ENCODE peak calls at places on chromosome 9, in six cellular contexts. T is HCT116, N is GM23338, B is HepG2, L is K562, J is SK-N-SH. Z is an unnamed sample.

GRCh38 chr9:95175523-95175922 is 142.0 kb downstream of the FANCC start:
- DNase-seq in B (no peak), T (no peak), N (no peak), J (no peak), L (no peak), Z (no peak)

GRCh38 chr9:91177661-91178280 is 183.9 kb downstream of the AUH start:
- DNase-seq in L (no peak), J (no peak), T (no peak), B (no peak), N (no peak), Z (no peak)

GRCh38 chr9:126773004-126773607 is 31.7 kb upstream of the ZBTB43 start:
- DNase-seq in N (peak), J (peak), B (peak), T (no peak), L (peak), Z (no peak)

GRCh38 chr9:112218908-112219307 is 43.8 kb upstream of the SUSD1 start:
- DNase-seq in J (no peak), T (no peak), B (no peak), N (no peak), L (no peak), Z (no peak)

GRCh38 chr9:71929223-71929622 is 17.8 kb downstream of the C9orf85 start:
- DNase-seq in J (no peak), N (no peak), T (no peak), B (no peak), L (no peak), Z (no peak)

GRCh38 chr9:137592767-137593166 is 2.5 kb upstream of the ZMYND19 start:
- DNase-seq in T (no peak), J (no peak), N (no peak), L (no peak), B (no peak), Z (no peak)

GRCh38 chr9:96279927-96280326 is 22.0 kb downstream of the HSD17B3 start:
- DNase-seq in N (peak), L (no peak), T (no peak), J (no peak), B (no peak), Z (no peak)

GRCh38 chr9:138033950-138034349 is 156.4 kb downstream of the CACNA1B start:
- DNase-seq in B (no peak), N (no peak), L (no peak), J (no peak), T (no peak), Z (no peak)

GRCh38 chr9:93184439-93185221 is 691 bp downstream of the WNK2 start:
- DNase-seq in B (no peak), L (no peak), T (no peak), J (peak), N (peak), Z (no peak)

GRCh38 chr9:16689352-16689938 is 181.0 kb downstream of the BNC2 start:
- DNase-seq in J (no peak), T (no peak), B (no peak), L (no peak), N (no peak), Z (no peak)

GRCh38 chr9:127133739-127134167 is 11.3 kb upstream of the ANGPTL2 start:
- DNase-seq in L (no peak), N (peak), T (no peak), J (no peak), B (no peak), Z (no peak)

GRCh38 chr9:35845824-35846771 is 17.1 kb downstream of the TMEM8B start:
- DNase-seq in L (peak), N (peak), B (no peak), J (no peak), T (no peak), Z (no peak)

GRCh38 chr9:108800632-108801099 is 55.1 kb downstream of the ACTL7B start:
- DNase-seq in N (no peak), J (no peak), L (no peak), T (no peak), B (no peak), Z (no peak)

GRCh38 chr9:138051586-138052321 is 174.2 kb downstream of the CACNA1B start:
- DNase-seq in L (no peak), T (no peak), N (no peak), J (peak), B (no peak), Z (no peak)

GRCh38 chr9:21853414-21853813 is 51.0 kb downstream of the MTAP start:
- DNase-seq in B (peak), J (no peak), T (no peak), L (no peak), N (no peak), Z (no peak)

GRCh38 chr9:21852751-21853150 is 50.3 kb downstream of the MTAP start:
- DNase-seq in L (no peak), T (no peak), J (no peak), N (no peak), B (no peak), Z (no peak)

GRCh38 chr9:21856301-21857094 is 54.1 kb downstream of the MTAP start:
- DNase-seq in L (no peak), N (no peak), B (peak), J (no peak), T (no peak), Z (no peak)

GRCh38 chr9:21854119-21854518 is 51.7 kb downstream of the MTAP start:
- DNase-seq in N (no peak), T (no peak), L (no peak), J (no peak), B (no peak), Z (no peak)

DNA sequence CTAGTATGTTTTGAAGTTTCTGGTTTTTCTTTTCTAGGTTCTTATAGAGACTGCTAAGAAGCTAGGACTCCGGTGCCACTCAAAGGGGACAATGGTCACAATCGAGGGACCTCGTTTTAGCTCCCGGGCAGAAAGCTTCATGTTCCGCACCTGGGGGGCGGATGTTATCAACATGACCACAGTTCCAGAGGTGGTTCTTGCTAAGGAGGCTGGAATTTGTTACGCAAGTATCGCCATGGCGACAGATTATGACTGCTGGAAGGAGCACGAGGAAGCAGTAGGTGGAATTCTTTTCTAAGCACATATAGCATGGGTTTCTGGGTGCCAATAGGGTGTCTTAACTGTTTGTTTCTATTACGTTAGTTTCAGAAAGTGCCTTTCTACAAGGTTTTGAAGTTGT is 52.2 kb downstream of the MTAP start:
- DNase-seq in B (peak), N (no peak), L (no peak), T (no peak), J (no peak), Z (no peak)
- TF ChIP-seq POLR2AphosphoS5 in B (no peak), N (no peak), L (no peak), T (no peak), J (no peak), Z (no peak)

GRCh38 chr9:83062011-83062652 is 810 bp downstream of the RASEF start:
- DNase-seq in J (peak), B (no peak), T (no peak), N (peak), L (no peak), Z (no peak)
- H3K4me3 ChIP-seq in J (peak), B (no peak), T (no peak), N (peak), L (no peak), Z (peak)

DNA sequence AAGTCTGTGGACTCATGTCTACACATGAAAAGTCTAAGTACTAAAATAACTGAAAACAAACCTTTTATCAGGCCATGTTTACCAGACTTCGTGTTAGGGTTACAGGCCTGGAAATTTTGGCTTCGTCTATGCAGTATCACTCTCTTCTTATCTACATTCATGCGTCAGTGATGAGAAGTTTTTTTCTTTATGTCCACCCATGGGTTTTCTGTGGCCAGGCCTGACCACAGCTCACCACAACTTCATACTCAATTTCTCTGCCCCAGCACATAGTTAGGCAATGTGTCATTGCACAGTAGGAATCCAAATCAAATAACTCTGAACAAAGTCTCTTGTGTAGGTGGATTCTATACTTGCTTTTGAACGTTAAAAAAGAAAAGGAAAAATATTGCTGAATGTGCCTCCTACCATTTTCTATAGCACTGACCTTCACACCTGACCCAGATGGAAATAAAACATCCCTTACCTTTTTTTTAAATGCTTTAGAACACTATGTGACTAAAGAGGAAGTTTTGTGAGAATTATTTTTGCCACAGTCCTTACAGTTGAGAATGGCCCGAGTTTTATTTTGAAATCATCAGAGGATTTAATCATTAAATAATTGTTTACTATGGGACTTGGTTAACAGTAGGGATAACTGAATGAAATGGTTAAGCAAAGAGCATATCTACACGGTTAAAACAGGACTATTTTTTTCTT is 1247.1 kb upstream of the ACO1 start:
- DNase-seq in J (no peak), L (no peak), T (peak), B (peak), N (no peak), Z (no peak)
- TF ChIP-seq REST in J (no peak), L (no peak), T (no peak), B (no peak), N (no peak), Z (no peak)

DNA sequence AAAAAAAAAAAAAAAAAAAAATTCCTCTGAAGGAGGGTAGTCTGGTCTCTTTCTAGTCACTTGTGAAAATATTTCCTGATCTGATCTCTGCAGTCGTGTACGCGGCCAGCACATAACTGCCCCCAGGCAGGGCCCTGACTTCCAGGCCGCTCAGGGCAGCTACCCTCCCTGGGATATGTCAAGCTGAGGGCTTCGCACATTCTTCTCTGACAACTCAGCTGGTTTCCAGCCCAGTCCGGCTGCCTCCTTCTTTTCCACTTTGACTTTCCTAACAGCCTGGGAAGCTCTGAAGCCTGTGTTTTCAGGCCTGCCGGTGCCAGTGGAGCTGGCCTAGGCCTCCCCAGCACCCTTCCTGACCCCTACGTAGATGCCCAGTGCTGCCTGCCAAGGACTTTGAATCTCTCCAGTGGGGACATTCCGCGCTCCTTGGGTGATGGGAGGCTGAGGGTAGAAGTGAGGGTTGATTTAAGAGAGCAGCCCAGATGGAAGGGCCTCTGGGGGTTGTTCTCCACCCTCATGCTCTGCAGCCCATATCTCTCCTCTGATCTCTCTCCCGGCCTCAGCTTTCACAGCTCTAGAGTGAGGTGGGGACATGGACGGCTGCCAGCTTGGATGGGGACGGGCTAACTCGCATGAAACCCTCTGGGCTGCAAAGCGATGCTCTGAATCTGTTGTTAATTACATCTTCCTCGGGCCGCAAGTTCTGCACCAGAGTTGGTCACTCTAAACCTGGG is 20.7 kb downstream of the COL5A1 start:
- DNase-seq in B (no peak), L (no peak), J (peak), T (no peak), N (no peak), Z (no peak)
- TF ChIP-seq POLR2AphosphoS5 in B (no peak), L (no peak), J (peak), T (no peak), N (no peak), Z (no peak)

Z was measured in Panc1.